ENCODE peak calls at places on chromosomes 16 and 17, in four cellular contexts. One of them, this sample, is unnamed.
A peak's percentile ranks its signal among the peaks of the same experiment; 100 is the strongest.

GRCh38 chr17:19418312-19418992 is 7.4 kb downstream of the RNF112 start:
- DNase-seq in GM12865: peak; percentile 30
- DNase-seq in PC-9: peak; percentile 37
- DNase-seq in lower lobe of right lung: no peak
- DNase-seq in this sample: no peak

GRCh38 chr17:10754861-10755591 is 25.2 kb upstream of the TMEM220 start:
- DNase-seq in PC-9: peak; percentile 46
- DNase-seq in GM12865: no peak
- DNase-seq in lower lobe of right lung: no peak
- DNase-seq in this sample: no peak

GRCh38 chr17:39580082-39580468 is 27.6 kb downstream of the NEUROD2 start:
- DNase-seq in lower lobe of right lung: no peak
- DNase-seq in PC-9: no peak
- DNase-seq in GM12865: no peak
- DNase-seq in this sample: no peak

GRCh38 chr16:3528406-3528805 is 27.6 kb downstream of the CLUAP1 start:
- DNase-seq in lower lobe of right lung: no peak
- DNase-seq in PC-9: no peak
- DNase-seq in GM12865: no peak
- DNase-seq in this sample: no peak

GRCh38 chr17:56756536-56756935 is 77.2 kb downstream of the C17orf67 start:
- DNase-seq in PC-9: peak; percentile 55
- DNase-seq in lower lobe of right lung: no peak
- DNase-seq in GM12865: no peak
- DNase-seq in this sample: no peak

GRCh38 chr17:65229596-65229995 is 92.4 kb downstream of the RGS9 start:
- DNase-seq in lower lobe of right lung: no peak
- DNase-seq in GM12865: peak; percentile 27
- DNase-seq in PC-9: no peak
- DNase-seq in this sample: no peak

GRCh38 chr16:54070944-54071343 is 215.6 kb downstream of the IRX3 start:
- DNase-seq in GM12865: peak; percentile 16
- DNase-seq in PC-9: no peak
- DNase-seq in lower lobe of right lung: no peak
- DNase-seq in this sample: no peak

GRCh38 chr16:81843243-81843582 is 64.1 kb downstream of the PLCG2 start:
- DNase-seq in GM12865: no peak
- DNase-seq in lower lobe of right lung: no peak
- DNase-seq in PC-9: no peak
- DNase-seq in this sample: no peak

GRCh38 chr17:65334391-65334790 is 197.2 kb downstream of the RGS9 start:
- DNase-seq in PC-9: no peak
- DNase-seq in lower lobe of right lung: no peak
- DNase-seq in GM12865: no peak
- DNase-seq in this sample: no peak

GRCh38 chr16:88007321-88007731 is 56.1 kb downstream of the BANP start:
- DNase-seq in GM12865: no peak
- DNase-seq in PC-9: no peak
- DNase-seq in lower lobe of right lung: no peak
- DNase-seq in this sample: no peak

GRCh38 chr17:20211246-20211645 is 202.1 kb downstream of the SPECC1 start:
- DNase-seq in lower lobe of right lung: no peak
- DNase-seq in PC-9: no peak
- DNase-seq in GM12865: no peak
- DNase-seq in this sample: no peak

GRCh38 chr17:81153340-81153803 is 11.9 kb upstream of the PVALEF start:
- DNase-seq in GM12865: peak; percentile 48
- DNase-seq in lower lobe of right lung: no peak
- DNase-seq in PC-9: no peak
- DNase-seq in this sample: no peak

GRCh38 chr16:4316732-4317461 is 1.0 kb downstream of the GLIS2 start:
- DNase-seq in PC-9: peak; percentile 77
- DNase-seq in GM12865: no peak
- DNase-seq in lower lobe of right lung: peak; percentile 84
- DNase-seq in this sample: peak; percentile 79

DNA sequence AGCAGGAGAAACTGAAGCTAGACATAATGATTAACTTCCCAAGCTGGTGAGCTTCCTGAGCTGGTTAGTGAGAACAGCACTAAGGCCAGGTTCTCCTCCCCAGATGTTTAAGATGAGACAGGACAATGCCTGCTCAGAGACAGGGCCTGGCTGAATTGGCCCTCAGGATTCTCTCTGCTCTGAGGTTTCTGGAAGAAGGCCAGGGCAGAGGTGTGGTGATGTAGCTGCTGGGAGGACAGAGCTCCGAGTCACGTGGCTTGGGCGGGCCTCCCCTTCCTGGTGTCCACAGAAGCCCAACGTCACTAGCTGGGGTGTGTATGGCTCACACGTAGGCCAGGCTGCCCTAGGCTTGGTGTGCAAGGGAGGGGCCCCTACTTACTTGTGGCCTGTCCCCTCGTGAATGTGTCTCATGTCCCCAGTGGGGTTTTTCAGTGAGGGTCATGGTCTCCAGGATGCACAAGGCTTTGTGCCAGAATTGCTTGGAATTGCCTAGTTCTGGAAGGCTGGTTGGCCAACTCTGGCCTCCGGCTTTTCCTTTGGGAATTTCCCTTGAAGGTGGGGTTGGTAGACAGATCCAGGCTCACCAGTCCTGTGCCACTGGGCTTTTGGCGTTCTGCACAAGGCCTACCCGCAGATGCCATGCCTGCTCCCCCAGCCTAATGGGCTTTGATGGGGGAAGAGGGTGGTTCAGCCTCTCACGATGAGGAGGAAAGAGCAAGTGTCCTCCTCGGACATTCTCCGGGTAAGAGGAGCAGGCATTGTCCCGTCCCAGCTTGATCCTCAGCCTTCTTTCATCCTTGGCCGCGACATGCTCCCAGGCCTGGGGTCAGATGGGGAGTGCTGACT is 3.4 kb downstream of the NOD2 start:
- DNase-seq in lower lobe of right lung: peak; percentile 93
- DNase-seq in GM12865: peak; percentile 92
- DNase-seq in PC-9: peak; percentile 63
- DNase-seq in this sample: peak; percentile 95
- H3K4me3 ChIP-seq in lower lobe of right lung: peak overlapping the region; percentile 2
- H3K4me3 ChIP-seq in GM12865: peak overlapping the region; percentile 57
- H3K4me3 ChIP-seq in PC-9: no peak overlapping the region
- H3K4me3 ChIP-seq in this sample: no peak overlapping the region

DNA sequence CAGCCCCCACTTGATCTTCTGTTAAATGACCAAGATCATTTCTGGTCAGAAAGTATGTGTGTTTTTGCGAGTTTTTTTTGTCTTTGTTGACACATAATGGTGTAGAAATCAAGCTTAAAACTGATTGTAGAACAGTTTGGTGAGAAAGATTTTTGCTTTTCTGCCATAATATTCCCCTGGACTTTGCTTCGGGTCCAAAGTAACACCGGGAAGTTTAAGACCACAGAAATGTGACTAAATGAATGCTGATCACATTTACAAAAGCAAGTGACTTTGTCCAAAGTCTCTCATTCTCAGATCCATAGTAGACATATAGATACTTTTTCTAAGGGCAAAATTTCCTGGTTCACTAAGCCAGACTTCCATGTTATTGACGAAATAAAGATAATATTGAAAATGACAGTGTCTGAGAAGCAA is 2.6 kb downstream of the FAM20A start:
- DNase-seq in GM12865: no peak
- DNase-seq in lower lobe of right lung: no peak
- DNase-seq in PC-9: no peak
- DNase-seq in this sample: no peak
- H3K4me3 ChIP-seq in GM12865: no peak overlapping the region
- H3K4me3 ChIP-seq in lower lobe of right lung: peak overlapping the region; percentile 75
- H3K4me3 ChIP-seq in PC-9: no peak overlapping the region
- H3K4me3 ChIP-seq in this sample: no peak overlapping the region

GRCh38 chr17:48441231-48441711 is 11.3 kb upstream of the SKAP1 start:
- DNase-seq in lower lobe of right lung: no peak
- DNase-seq in PC-9: no peak
- DNase-seq in GM12865: peak; percentile 88
- DNase-seq in this sample: no peak
- H3K4me3 ChIP-seq in lower lobe of right lung: no peak overlapping the region
- H3K4me3 ChIP-seq in PC-9: no peak overlapping the region
- H3K4me3 ChIP-seq in GM12865: peak overlapping the region; percentile 7
- H3K4me3 ChIP-seq in this sample: no peak overlapping the region

GRCh38 chr17:66507103-66507923 is 204.9 kb downstream of the PRKCA start:
- DNase-seq in GM12865: no peak
- DNase-seq in PC-9: peak; percentile 58
- DNase-seq in lower lobe of right lung: no peak
- DNase-seq in this sample: no peak
- H3K4me3 ChIP-seq in GM12865: no peak overlapping the region
- H3K4me3 ChIP-seq in PC-9: no peak overlapping the region
- H3K4me3 ChIP-seq in lower lobe of right lung: no peak overlapping the region
- H3K4me3 ChIP-seq in this sample: no peak overlapping the region